ENCODE peak calls at places on chromosomes 11 and 22, in seven cellular contexts. R is SK-N-SH, J is HCT116, Y is HepG2, G is H1, Q is K562, O is GM12878. P is an unnamed sample. For H3K9me3 and H3K4me1, the result is how much of the 10 kb centered on the place peaks cover.

GRCh38 chr11:126748097-126748756 is 252.3 kb downstream of the KIRREL3 start:
- DNase-seq in J (no peak), Q (no peak), O (no peak), Y (no peak), R (no peak), G (no peak), P (no peak)

GRCh38 chr22:22038178-22038880 is 55.7 kb upstream of the TOP3B start:
- DNase-seq in R (no peak), Q (no peak), Y (no peak), J (no peak), O (no peak), G (peak), P (no peak)

GRCh38 chr22:39514373-39514973 is 5.9 kb upstream of the ATF4 start:
- DNase-seq in Y (no peak), Q (no peak), J (no peak), R (peak), G (peak), O (no peak), P (no peak)

GRCh38 chr11:34487430-34487829 is 26.2 kb downstream of the ELF5 start:
- DNase-seq in O (no peak), G (no peak), J (no peak), Q (no peak), Y (no peak), R (no peak), P (no peak)

GRCh38 chr11:66619080-66619554 is 2.7 kb downstream of the RBM14 start:
- DNase-seq in R (no peak), J (no peak), Q (no peak), Y (no peak), O (no peak), G (no peak), P (no peak)

GRCh38 chr22:41367039-41367679 is 14.6 kb upstream of the TEF start:
- DNase-seq in G (peak), O (no peak), J (peak), R (peak), Y (peak), Q (peak), P (no peak)

GRCh38 chr11:12692238-12693074 is 18.2 kb downstream of the TEAD1 start:
- DNase-seq in R (peak), Y (peak), J (peak), O (no peak), G (no peak), Q (peak), P (no peak)

GRCh38 chr22:49011379-49011768 is 816.3 kb downstream of the BRD1 start:
- DNase-seq in Y (no peak), G (peak), O (no peak), J (no peak), R (peak), Q (no peak), P (no peak)

GRCh38 chr11:36292311-36292722 is 3.1 kb upstream of the COMMD9 start:
- DNase-seq in Q (peak), G (peak), J (peak), R (peak), O (peak), Y (no peak), P (no peak)

GRCh38 chr11:2526808-2527381 is 82.1 kb downstream of the KCNQ1 start:
- DNase-seq in R (no peak), J (no peak), O (no peak), G (peak), Q (peak), Y (no peak), P (no peak)

GRCh38 chr11:33690290-33691050 is 10.2 kb downstream of the C11orf91 start:
- DNase-seq in G (no peak), Y (peak), Q (peak), O (no peak), R (no peak), J (peak), P (no peak)

GRCh38 chr22:48811885-48812284 is 1015.8 kb downstream of the BRD1 start:
- DNase-seq in G (no peak), Y (no peak), J (no peak), O (no peak), Q (no peak), R (no peak), P (no peak)

GRCh38 chr11:45580399-45580798 is 85.0 kb downstream of the CHST1 start:
- DNase-seq in Y (no peak), Q (peak), R (no peak), G (peak), J (no peak), O (no peak), P (peak)

GRCh38 chr22:19807914-19808872 is 46.5 kb downstream of the GNB1L start:
- DNase-seq in O (no peak), G (no peak), Q (no peak), J (no peak), Y (no peak), R (no peak), P (no peak)

GRCh38 chr11:69642549-69642912 is 1.6 kb downstream of the CCND1 start:
- DNase-seq in O (no peak), G (no peak), R (peak), Y (no peak), Q (peak), J (no peak), P (no peak)

GRCh38 chr22:49655168-49655812 is 172.4 kb downstream of the BRD1 start:
- DNase-seq in O (no peak), Q (no peak), Y (no peak), G (no peak), R (no peak), J (no peak), P (no peak)

GRCh38 chr11:65051389-65051858 is 6.9 kb downstream of the NAALADL1 start:
- DNase-seq in O (no peak), J (no peak), Q (no peak), Y (no peak), G (no peak), R (no peak), P (no peak)

GRCh38 chr11:26931248-26931631 is 62.7 kb upstream of the FIBIN start:
- DNase-seq in Q (no peak), G (no peak), O (no peak), R (no peak), J (no peak), Y (no peak), P (no peak)

GRCh38 chr11:67429038-67429668 is 859 bp downstream of the RPS6KB2 start:
- DNase-seq in Q (peak), O (no peak), J (no peak), Y (no peak), G (no peak), R (no peak), P (no peak)

GRCh38 chr11:89176938-89177337 is 737 bp upstream of the TYR start:
- DNase-seq in G (no peak), O (no peak), R (no peak), Y (no peak), J (no peak), Q (no peak), P (no peak)
- TF ChIP-seq YY1 in G (no peak), O (no peak), R (no peak), Y (no peak), J (no peak), Q (no peak), P (no peak)

DNA sequence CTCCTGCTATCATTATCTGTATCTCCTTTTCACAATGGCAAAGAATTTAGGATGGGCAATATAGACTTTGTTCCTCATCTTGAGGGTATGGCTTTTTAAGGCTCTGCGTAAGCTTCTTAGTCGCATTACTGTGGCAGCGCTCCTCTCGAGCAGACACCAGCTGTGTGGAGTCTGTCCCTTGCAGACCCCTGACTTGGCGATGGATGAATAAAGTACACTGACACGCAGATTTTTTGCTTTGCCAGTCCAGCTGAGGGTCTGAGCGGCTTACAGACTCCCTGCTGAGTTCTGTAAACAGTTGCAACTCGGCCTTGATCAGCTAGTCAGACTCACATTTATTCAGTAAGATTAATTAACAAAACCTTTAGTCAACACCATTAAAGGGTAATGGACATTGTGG is 390.0 kb upstream of the CNTN5 start:
- DNase-seq in J (no peak), Y (no peak), G (no peak), Q (no peak), O (no peak), R (no peak), P (no peak)
- H3K9me3 ChIP-seq in J (under half), Y (under half), G (under half), Q (under half), O (under half), R (under half), P (under half)

GRCh38 chr22:46769191-46769675 is 6.8 kb downstream of the TBC1D22A start:
- DNase-seq in R (no peak), J (no peak), O (no peak), G (no peak), Q (no peak), Y (no peak), P (no peak)

GRCh38 chr22:46770726-46771125 is 8.3 kb downstream of the TBC1D22A start:
- DNase-seq in R (no peak), O (no peak), J (no peak), Q (no peak), Y (no peak), G (no peak), P (no peak)

GRCh38 chr22:46769706-46770105 is 7.3 kb downstream of the TBC1D22A start:
- DNase-seq in J (no peak), R (no peak), Q (no peak), G (no peak), Y (no peak), O (no peak), P (no peak)

GRCh38 chr22:46767249-46767985 is 5.0 kb downstream of the TBC1D22A start:
- DNase-seq in Y (no peak), O (no peak), G (no peak), Q (no peak), R (no peak), J (no peak), P (no peak)

GRCh38 chr22:46770151-46770641 is 7.7 kb downstream of the TBC1D22A start:
- DNase-seq in Q (no peak), Y (no peak), O (no peak), G (no peak), J (no peak), R (no peak), P (no peak)
- H3K4me1 ChIP-seq in Q (under half), Y (under half), O (half or more), G (under half), J (under half), R (under half), P (under half)

DNA sequence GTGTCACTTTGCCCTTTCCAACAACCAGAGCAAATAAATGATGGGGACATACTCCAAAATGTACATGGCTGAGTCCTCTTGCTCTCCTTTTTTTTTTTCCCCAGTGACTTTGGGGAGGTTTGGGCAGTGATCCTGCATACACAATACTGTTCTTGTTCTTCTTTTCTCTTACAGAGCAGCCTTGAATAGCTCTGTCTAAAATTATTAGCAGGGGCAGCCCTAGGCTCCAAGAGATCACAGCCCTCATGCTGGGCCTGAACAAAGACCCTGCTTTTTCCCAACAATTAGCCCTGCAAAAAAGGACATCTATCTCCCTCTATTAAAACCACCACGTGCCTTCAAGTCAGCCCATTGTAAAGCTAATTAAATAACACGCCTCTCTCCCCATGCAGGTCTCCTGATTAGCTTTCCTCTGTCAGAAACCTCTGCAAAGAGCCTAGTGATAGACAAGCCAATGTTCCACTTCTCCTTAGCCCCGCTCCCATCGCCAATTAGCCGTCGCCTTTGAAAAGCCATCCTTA is 54.7 kb downstream of the ETS1 start:
- DNase-seq in Q (no peak), Y (no peak), G (no peak), O (no peak), J (no peak), R (no peak), P (peak)
- TF ChIP-seq YY1 in Q (no peak), Y (no peak), G (no peak), O (no peak), J (no peak), R (no peak), P (no peak)

DNA sequence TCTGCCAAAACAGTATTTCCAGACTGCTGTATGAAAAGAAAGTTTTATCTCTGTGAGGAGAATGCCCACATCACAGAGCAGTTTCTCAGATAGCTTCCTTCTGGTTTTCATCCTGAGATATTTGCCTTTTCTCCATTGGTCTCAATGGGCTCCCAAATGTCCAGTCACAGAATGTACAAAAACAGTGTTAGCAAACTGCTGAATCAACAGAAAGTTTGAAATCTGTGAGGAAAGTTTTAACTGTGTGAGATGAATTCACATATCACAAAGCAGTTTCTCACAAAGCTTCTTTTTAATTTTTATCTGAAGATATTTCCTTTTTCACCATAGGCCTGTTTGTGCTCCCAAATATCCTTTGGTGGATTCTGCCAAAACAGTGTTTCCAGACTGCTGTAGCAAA is 207.2 kb upstream of the TRIM48 start:
- DNase-seq in O (no peak), Y (no peak), Q (no peak), G (no peak), R (no peak), J (no peak), P (no peak)
- H3K9me3 ChIP-seq in O (under half), Y (half or more), Q (under half), G (half or more), R (under half), J (under half), P (half or more)

GRCh38 chr22:36324414-36324813 is 63.4 kb downstream of the MYH9 start:
- DNase-seq in Y (no peak), J (no peak), Q (no peak), G (no peak), O (no peak), R (no peak), P (no peak)

GRCh38 chr22:36323182-36323854 is 64.4 kb downstream of the MYH9 start:
- DNase-seq in J (no peak), O (no peak), Y (no peak), Q (no peak), R (no peak), G (no peak), P (no peak)

GRCh38 chr22:36321797-36322601 is 65.8 kb downstream of the MYH9 start:
- DNase-seq in Y (no peak), J (no peak), O (no peak), R (no peak), G (no peak), Q (no peak), P (no peak)

GRCh38 chr22:36323855-36324331 is 63.9 kb downstream of the MYH9 start:
- DNase-seq in J (no peak), Q (no peak), R (no peak), G (no peak), Y (no peak), O (no peak), P (no peak)

GRCh38 chr22:36322602-36322915 is 65.2 kb downstream of the MYH9 start:
- DNase-seq in G (no peak), Q (no peak), Y (no peak), R (no peak), J (no peak), O (no peak), P (no peak)
- H3K4me1 ChIP-seq in G (under half), Q (under half), Y (under half), R (under half), J (under half), O (under half), P (under half)